ENCODE peak calls at places on chromosomes 1 and 21, in six cellular contexts. One of them, this sample, is unnamed.
A peak's percentile ranks its signal among the peaks of the same experiment; 100 is the strongest.

GRCh38 chr1:182789138-182790076 is at the start of gene NPL:
- DNase-seq in Right ventricle myocardium superior: peak; percentile 93
- DNase-seq in anterior cingulate cortex: peak; percentile 75
- DNase-seq in activated effector memory CD4-positive, alpha-beta T cell treated with Interleukin-2 at 50 U/mL for 16 hours: peak; percentile 81
- DNase-seq in fibroblast of mammary gland: peak; percentile 62
- DNase-seq in GM23338: peak; percentile 87
- DNase-seq in this sample: peak; percentile 80

GRCh38 chr1:186456731-186457255 is 4.1 kb downstream of the PDC start:
- DNase-seq in Right ventricle myocardium superior: no peak
- DNase-seq in anterior cingulate cortex: no peak
- DNase-seq in activated effector memory CD4-positive, alpha-beta T cell treated with Interleukin-2 at 50 U/mL for 16 hours: no peak
- DNase-seq in fibroblast of mammary gland: no peak
- DNase-seq in GM23338: no peak
- DNase-seq in this sample: no peak

GRCh38 chr1:89198500-89199072 is at the start of gene GBP4:
- DNase-seq in Right ventricle myocardium superior: peak; percentile 53
- DNase-seq in anterior cingulate cortex: no peak
- DNase-seq in activated effector memory CD4-positive, alpha-beta T cell treated with Interleukin-2 at 50 U/mL for 16 hours: peak; percentile 37
- DNase-seq in fibroblast of mammary gland: peak; percentile 11
- DNase-seq in GM23338: peak; percentile 46
- DNase-seq in this sample: peak; percentile 19

GRCh38 chr1:221858758-221859157 is 116.9 kb upstream of the DUSP10 start:
- DNase-seq in Right ventricle myocardium superior: no peak
- DNase-seq in anterior cingulate cortex: no peak
- DNase-seq in activated effector memory CD4-positive, alpha-beta T cell treated with Interleukin-2 at 50 U/mL for 16 hours: no peak
- DNase-seq in fibroblast of mammary gland: peak; percentile 98
- DNase-seq in GM23338: no peak
- DNase-seq in this sample: no peak

GRCh38 chr1:79040424-79041089 is 34.0 kb upstream of the ADGRL4 start:
- DNase-seq in Right ventricle myocardium superior: no peak
- DNase-seq in anterior cingulate cortex: no peak
- DNase-seq in activated effector memory CD4-positive, alpha-beta T cell treated with Interleukin-2 at 50 U/mL for 16 hours: no peak
- DNase-seq in fibroblast of mammary gland: peak; percentile 41
- DNase-seq in GM23338: no peak
- DNase-seq in this sample: no peak

GRCh38 chr1:164701221-164701761 is 142.3 kb downstream of the PBX1 start:
- DNase-seq in Right ventricle myocardium superior: no peak
- DNase-seq in anterior cingulate cortex: no peak
- DNase-seq in activated effector memory CD4-positive, alpha-beta T cell treated with Interleukin-2 at 50 U/mL for 16 hours: no peak
- DNase-seq in fibroblast of mammary gland: no peak
- DNase-seq in GM23338: no peak
- DNase-seq in this sample: no peak

GRCh38 chr1:55164906-55165305 is 50.3 kb downstream of the USP24 start:
- DNase-seq in Right ventricle myocardium superior: no peak
- DNase-seq in anterior cingulate cortex: no peak
- DNase-seq in activated effector memory CD4-positive, alpha-beta T cell treated with Interleukin-2 at 50 U/mL for 16 hours: no peak
- DNase-seq in fibroblast of mammary gland: no peak
- DNase-seq in GM23338: no peak
- DNase-seq in this sample: no peak

GRCh38 chr1:27487927-27488522 is 1.9 kb downstream of the WASF2 start:
- DNase-seq in Right ventricle myocardium superior: no peak
- DNase-seq in anterior cingulate cortex: no peak
- DNase-seq in activated effector memory CD4-positive, alpha-beta T cell treated with Interleukin-2 at 50 U/mL for 16 hours: no peak
- DNase-seq in fibroblast of mammary gland: no peak
- DNase-seq in GM23338: no peak
- DNase-seq in this sample: no peak

GRCh38 chr1:107896946-107897345 is 68.0 kb downstream of the VAV3 start:
- DNase-seq in Right ventricle myocardium superior: no peak
- DNase-seq in anterior cingulate cortex: no peak
- DNase-seq in activated effector memory CD4-positive, alpha-beta T cell treated with Interleukin-2 at 50 U/mL for 16 hours: no peak
- DNase-seq in fibroblast of mammary gland: no peak
- DNase-seq in GM23338: no peak
- DNase-seq in this sample: no peak

GRCh38 chr1:156608981-156609380 is 7.7 kb upstream of the GPATCH4 start:
- DNase-seq in Right ventricle myocardium superior: no peak
- DNase-seq in anterior cingulate cortex: no peak
- DNase-seq in activated effector memory CD4-positive, alpha-beta T cell treated with Interleukin-2 at 50 U/mL for 16 hours: peak; percentile 33
- DNase-seq in fibroblast of mammary gland: peak; percentile 15
- DNase-seq in GM23338: peak; percentile 78
- DNase-seq in this sample: no peak

GRCh38 chr1:22190251-22190650 is 47.4 kb upstream of the WNT4 start:
- DNase-seq in Right ventricle myocardium superior: no peak
- DNase-seq in anterior cingulate cortex: no peak
- DNase-seq in activated effector memory CD4-positive, alpha-beta T cell treated with Interleukin-2 at 50 U/mL for 16 hours: no peak
- DNase-seq in fibroblast of mammary gland: no peak
- DNase-seq in GM23338: no peak
- DNase-seq in this sample: no peak

GRCh38 chr1:49465486-49466185 is 558.1 kb downstream of the AGBL4 start:
- DNase-seq in Right ventricle myocardium superior: no peak
- DNase-seq in anterior cingulate cortex: no peak
- DNase-seq in activated effector memory CD4-positive, alpha-beta T cell treated with Interleukin-2 at 50 U/mL for 16 hours: no peak
- DNase-seq in fibroblast of mammary gland: no peak
- DNase-seq in GM23338: no peak
- DNase-seq in this sample: no peak

GRCh38 chr1:77395051-77395450 is 113.2 kb downstream of the AK5 start:
- DNase-seq in Right ventricle myocardium superior: no peak
- DNase-seq in anterior cingulate cortex: no peak
- DNase-seq in activated effector memory CD4-positive, alpha-beta T cell treated with Interleukin-2 at 50 U/mL for 16 hours: no peak
- DNase-seq in fibroblast of mammary gland: no peak
- DNase-seq in GM23338: no peak
- DNase-seq in this sample: no peak

GRCh38 chr1:225388372-225388771 is 39.5 kb downstream of the LBR start:
- DNase-seq in Right ventricle myocardium superior: no peak
- DNase-seq in anterior cingulate cortex: no peak
- DNase-seq in activated effector memory CD4-positive, alpha-beta T cell treated with Interleukin-2 at 50 U/mL for 16 hours: no peak
- DNase-seq in fibroblast of mammary gland: peak; percentile 48
- DNase-seq in GM23338: no peak
- DNase-seq in this sample: no peak

GRCh38 chr1:118783095-118783758 is 204.9 kb downstream of the TBX15 start:
- DNase-seq in Right ventricle myocardium superior: no peak
- DNase-seq in anterior cingulate cortex: no peak
- DNase-seq in activated effector memory CD4-positive, alpha-beta T cell treated with Interleukin-2 at 50 U/mL for 16 hours: no peak
- DNase-seq in fibroblast of mammary gland: no peak
- DNase-seq in GM23338: peak; percentile 54
- DNase-seq in this sample: no peak

GRCh38 chr1:37999434-38000232 is 5.7 kb downstream of the FHL3 start:
- DNase-seq in Right ventricle myocardium superior: peak; percentile 76
- DNase-seq in anterior cingulate cortex: no peak
- DNase-seq in activated effector memory CD4-positive, alpha-beta T cell treated with Interleukin-2 at 50 U/mL for 16 hours: no peak
- DNase-seq in fibroblast of mammary gland: peak; percentile 70
- DNase-seq in GM23338: peak; percentile 51
- DNase-seq in this sample: no peak

GRCh38 chr1:183048087-183049085 is 25.2 kb downstream of the LAMC1 start:
- DNase-seq in Right ventricle myocardium superior: no peak
- DNase-seq in anterior cingulate cortex: no peak
- DNase-seq in activated effector memory CD4-positive, alpha-beta T cell treated with Interleukin-2 at 50 U/mL for 16 hours: no peak
- DNase-seq in fibroblast of mammary gland: no peak
- DNase-seq in GM23338: no peak
- DNase-seq in this sample: no peak

GRCh38 chr1:17210176-17210575 is 5.2 kb downstream of the PADI1 start:
- DNase-seq in Right ventricle myocardium superior: no peak
- DNase-seq in anterior cingulate cortex: no peak
- DNase-seq in activated effector memory CD4-positive, alpha-beta T cell treated with Interleukin-2 at 50 U/mL for 16 hours: no peak
- DNase-seq in fibroblast of mammary gland: no peak
- DNase-seq in GM23338: no peak
- DNase-seq in this sample: no peak

GRCh38 chr1:45914836-45915235 is 111.4 kb downstream of the MAST2 start:
- DNase-seq in Right ventricle myocardium superior: no peak
- DNase-seq in anterior cingulate cortex: no peak
- DNase-seq in activated effector memory CD4-positive, alpha-beta T cell treated with Interleukin-2 at 50 U/mL for 16 hours: no peak
- DNase-seq in fibroblast of mammary gland: peak; percentile 6
- DNase-seq in GM23338: no peak
- DNase-seq in this sample: no peak

GRCh38 chr1:7680791-7681165 is 90.3 kb upstream of the VAMP3 start:
- DNase-seq in Right ventricle myocardium superior: no peak
- DNase-seq in anterior cingulate cortex: peak; percentile 26
- DNase-seq in activated effector memory CD4-positive, alpha-beta T cell treated with Interleukin-2 at 50 U/mL for 16 hours: peak; percentile 18
- DNase-seq in fibroblast of mammary gland: no peak
- DNase-seq in GM23338: peak; percentile 57
- DNase-seq in this sample: no peak

GRCh38 chr1:18949689-18950414 is 6.6 kb downstream of the IFFO2 start:
- DNase-seq in Right ventricle myocardium superior: peak; percentile 56
- DNase-seq in anterior cingulate cortex: peak; percentile 46
- DNase-seq in activated effector memory CD4-positive, alpha-beta T cell treated with Interleukin-2 at 50 U/mL for 16 hours: no peak
- DNase-seq in fibroblast of mammary gland: peak; percentile 36
- DNase-seq in GM23338: peak; percentile 72
- DNase-seq in this sample: peak; percentile 48

GRCh38 chr1:8425150-8425780 is 107.4 kb downstream of the SLC45A1 start:
- DNase-seq in Right ventricle myocardium superior: no peak
- DNase-seq in anterior cingulate cortex: no peak
- DNase-seq in activated effector memory CD4-positive, alpha-beta T cell treated with Interleukin-2 at 50 U/mL for 16 hours: no peak
- DNase-seq in fibroblast of mammary gland: no peak
- DNase-seq in GM23338: no peak
- DNase-seq in this sample: no peak

GRCh38 chr1:243946946-243947345 is 96.9 kb upstream of the AKT3 start:
- DNase-seq in Right ventricle myocardium superior: no peak
- DNase-seq in anterior cingulate cortex: no peak
- DNase-seq in activated effector memory CD4-positive, alpha-beta T cell treated with Interleukin-2 at 50 U/mL for 16 hours: peak; percentile 8
- DNase-seq in fibroblast of mammary gland: peak; percentile 41
- DNase-seq in GM23338: peak; percentile 94
- DNase-seq in this sample: no peak

GRCh38 chr21:45142469-45142868 is 68.1 kb downstream of the ADARB1 start:
- DNase-seq in Right ventricle myocardium superior: no peak
- DNase-seq in anterior cingulate cortex: no peak
- DNase-seq in activated effector memory CD4-positive, alpha-beta T cell treated with Interleukin-2 at 50 U/mL for 16 hours: no peak
- DNase-seq in fibroblast of mammary gland: peak; percentile 81
- DNase-seq in GM23338: no peak
- DNase-seq in this sample: no peak

GRCh38 chr1:173560300-173560699 is 42.6 kb downstream of the SLC9C2 start:
- DNase-seq in Right ventricle myocardium superior: no peak
- DNase-seq in anterior cingulate cortex: no peak
- DNase-seq in activated effector memory CD4-positive, alpha-beta T cell treated with Interleukin-2 at 50 U/mL for 16 hours: no peak
- DNase-seq in fibroblast of mammary gland: no peak
- DNase-seq in GM23338: no peak
- DNase-seq in this sample: no peak

GRCh38 chr1:74673351-74674111 is at the start of gene ERICH3:
- DNase-seq in Right ventricle myocardium superior: peak; percentile 33
- DNase-seq in anterior cingulate cortex: peak; percentile 35
- DNase-seq in activated effector memory CD4-positive, alpha-beta T cell treated with Interleukin-2 at 50 U/mL for 16 hours: no peak
- DNase-seq in fibroblast of mammary gland: peak; percentile 26
- DNase-seq in GM23338: peak; percentile 66
- DNase-seq in this sample: peak; percentile 12

GRCh38 chr1:77888071-77888428 is 374 bp upstream of the NEXN start:
- DNase-seq in Right ventricle myocardium superior: no peak
- DNase-seq in anterior cingulate cortex: no peak
- DNase-seq in activated effector memory CD4-positive, alpha-beta T cell treated with Interleukin-2 at 50 U/mL for 16 hours: no peak
- DNase-seq in fibroblast of mammary gland: peak; percentile 77
- DNase-seq in GM23338: no peak
- DNase-seq in this sample: no peak

GRCh38 chr21:33299181-33299752 is 25.5 kb upstream of the IFNAR1 start:
- DNase-seq in Right ventricle myocardium superior: no peak
- DNase-seq in anterior cingulate cortex: no peak
- DNase-seq in activated effector memory CD4-positive, alpha-beta T cell treated with Interleukin-2 at 50 U/mL for 16 hours: peak; percentile 19
- DNase-seq in fibroblast of mammary gland: no peak
- DNase-seq in GM23338: peak; percentile 51
- DNase-seq in this sample: no peak

GRCh38 chr1:152458384-152459185 is 44.5 kb upstream of the CRNN start:
- DNase-seq in Right ventricle myocardium superior: peak; percentile 77
- DNase-seq in anterior cingulate cortex: peak; percentile 34
- DNase-seq in activated effector memory CD4-positive, alpha-beta T cell treated with Interleukin-2 at 50 U/mL for 16 hours: peak; percentile 70
- DNase-seq in fibroblast of mammary gland: peak; percentile 76
- DNase-seq in GM23338: peak; percentile 88
- DNase-seq in this sample: peak; percentile 75

GRCh38 chr1:2248127-2248826 is 20.2 kb downstream of the SKI start:
- DNase-seq in Right ventricle myocardium superior: peak; percentile 42
- DNase-seq in anterior cingulate cortex: no peak
- DNase-seq in activated effector memory CD4-positive, alpha-beta T cell treated with Interleukin-2 at 50 U/mL for 16 hours: no peak
- DNase-seq in fibroblast of mammary gland: no peak
- DNase-seq in GM23338: peak; percentile 98
- DNase-seq in this sample: no peak

GRCh38 chr1:2397007-2397679 is 5.5 kb downstream of the RER1 start:
- DNase-seq in Right ventricle myocardium superior: no peak
- DNase-seq in anterior cingulate cortex: no peak
- DNase-seq in activated effector memory CD4-positive, alpha-beta T cell treated with Interleukin-2 at 50 U/mL for 16 hours: no peak
- DNase-seq in fibroblast of mammary gland: no peak
- DNase-seq in GM23338: no peak
- DNase-seq in this sample: no peak

GRCh38 chr1:64948905-64949833 is 17.2 kb downstream of the JAK1 start:
- DNase-seq in Right ventricle myocardium superior: no peak
- DNase-seq in anterior cingulate cortex: no peak
- DNase-seq in activated effector memory CD4-positive, alpha-beta T cell treated with Interleukin-2 at 50 U/mL for 16 hours: no peak
- DNase-seq in fibroblast of mammary gland: peak; percentile 18
- DNase-seq in GM23338: peak; percentile 72
- DNase-seq in this sample: no peak

This sample was measured in hippocampal formation.